ENCODE peak calls at places on chromosomes 5 and 9, in five cellular contexts. One of them, this sample, is unnamed.

GRCh38 chr5:181129601-181130000 is 1.4 kb downstream of the OR2V1 start:
- DNase-seq in heart left ventricle: no peak
- DNase-seq in HCT116: no peak
- DNase-seq in prostate gland: no peak
- DNase-seq in right lobe of liver: no peak
- DNase-seq in this sample: no peak

GRCh38 chr5:51227963-51228515 is 155.2 kb upstream of the ISL1 start:
- DNase-seq in heart left ventricle: no peak
- DNase-seq in right lobe of liver: no peak
- DNase-seq in prostate gland: no peak
- DNase-seq in HCT116: no peak
- DNase-seq in this sample: no peak

GRCh38 chr5:2203774-2204173 is 321.0 kb upstream of the IRX4 start:
- DNase-seq in prostate gland: no peak
- DNase-seq in heart left ventricle: no peak
- DNase-seq in right lobe of liver: no peak
- DNase-seq in HCT116: no peak
- DNase-seq in this sample: no peak

GRCh38 chr5:124439609-124440008 is 306.8 kb downstream of the ZNF608 start:
- DNase-seq in heart left ventricle: no peak
- DNase-seq in HCT116: no peak
- DNase-seq in prostate gland: no peak
- DNase-seq in right lobe of liver: no peak
- DNase-seq in this sample: no peak

GRCh38 chr9:91048739-91049138 is 247.1 kb downstream of the SYK start:
- DNase-seq in prostate gland: no peak
- DNase-seq in heart left ventricle: no peak
- DNase-seq in right lobe of liver: no peak
- DNase-seq in HCT116: no peak
- DNase-seq in this sample: no peak

GRCh38 chr5:138330813-138331448 is 673 bp downstream of the CDC25C start:
- DNase-seq in prostate gland: no peak
- DNase-seq in right lobe of liver: no peak
- DNase-seq in heart left ventricle: no peak
- DNase-seq in HCT116: no peak
- DNase-seq in this sample: no peak

GRCh38 chr5:127936439-127936972 is 147.1 kb upstream of the SLC12A2 start:
- DNase-seq in prostate gland: no peak
- DNase-seq in HCT116: no peak
- DNase-seq in right lobe of liver: no peak
- DNase-seq in heart left ventricle: no peak
- DNase-seq in this sample: no peak

GRCh38 chr5:174531782-174532191 is 192.6 kb upstream of the MSX2 start:
- DNase-seq in prostate gland: no peak
- DNase-seq in HCT116: no peak
- DNase-seq in heart left ventricle: no peak
- DNase-seq in right lobe of liver: no peak
- DNase-seq in this sample: no peak

GRCh38 chr9:5455181-5455580 is 4.8 kb downstream of the CD274 start:
- DNase-seq in prostate gland: no peak
- DNase-seq in HCT116: no peak
- DNase-seq in heart left ventricle: no peak
- DNase-seq in right lobe of liver: no peak
- DNase-seq in this sample: no peak

GRCh38 chr9:92669527-92669889 is 423 bp downstream of the IPPK start:
- DNase-seq in heart left ventricle: no peak
- DNase-seq in right lobe of liver: no peak
- DNase-seq in prostate gland: no peak
- DNase-seq in HCT116: no peak
- DNase-seq in this sample: no peak

GRCh38 chr5:177507165-177507564 is 2.5 kb downstream of the DOK3 start:
- DNase-seq in right lobe of liver: no peak
- DNase-seq in prostate gland: no peak
- DNase-seq in HCT116: no peak
- DNase-seq in heart left ventricle: no peak
- DNase-seq in this sample: no peak

GRCh38 chr5:125370486-125370885 is 624.0 kb upstream of the ZNF608 start:
- DNase-seq in right lobe of liver: no peak
- DNase-seq in HCT116: no peak
- DNase-seq in heart left ventricle: no peak
- DNase-seq in prostate gland: no peak
- DNase-seq in this sample: no peak

GRCh38 chr9:101536938-101537337 is 3.3 kb downstream of the RNF20 start:
- DNase-seq in prostate gland: no peak
- DNase-seq in right lobe of liver: no peak
- DNase-seq in HCT116: no peak
- DNase-seq in heart left ventricle: no peak
- DNase-seq in this sample: no peak

GRCh38 chr9:77176106-77176505 is 1.2 kb upstream of the VPS13A start:
- DNase-seq in right lobe of liver: no peak
- DNase-seq in HCT116: no peak
- DNase-seq in heart left ventricle: no peak
- DNase-seq in prostate gland: no peak
- DNase-seq in this sample: no peak

GRCh38 chr9:81595887-81596558 is 93.3 kb downstream of the TLE1 start:
- DNase-seq in prostate gland: no peak
- DNase-seq in right lobe of liver: no peak
- DNase-seq in HCT116: no peak
- DNase-seq in heart left ventricle: no peak
- DNase-seq in this sample: no peak
- TF ChIP-seq POLR2A in prostate gland: no peak
- TF ChIP-seq POLR2A in right lobe of liver: no peak
- TF ChIP-seq POLR2A in HCT116: no peak
- TF ChIP-seq POLR2A in heart left ventricle: no peak
- TF ChIP-seq POLR2A in this sample: no peak

DNA sequence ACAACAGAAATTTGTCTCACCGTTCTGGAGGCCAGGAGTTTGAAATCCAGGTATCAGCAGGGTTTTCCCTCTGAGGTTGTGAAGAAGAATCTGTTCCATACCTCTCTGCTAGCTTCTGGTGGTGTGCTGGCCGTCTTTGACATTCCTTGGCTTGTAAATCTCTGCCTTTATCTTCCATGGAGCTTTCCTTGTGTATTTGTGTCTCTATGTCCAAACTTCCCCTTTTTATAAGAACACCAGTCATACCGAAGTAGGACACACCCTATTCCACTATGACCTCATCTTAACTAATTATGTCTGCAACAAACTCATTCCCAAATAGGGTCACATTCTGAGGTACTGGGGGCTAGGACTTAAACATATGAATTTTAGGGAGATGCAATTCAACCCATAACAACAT is 38.3 kb downstream of the PRKACG start:
- DNase-seq in heart left ventricle: no peak
- DNase-seq in prostate gland: no peak
- DNase-seq in right lobe of liver: no peak
- DNase-seq in HCT116: no peak
- DNase-seq in this sample: no peak
- TF ChIP-seq POLR2A in heart left ventricle: peak
- TF ChIP-seq POLR2A in prostate gland: no peak
- TF ChIP-seq POLR2A in right lobe of liver: no peak
- TF ChIP-seq POLR2A in HCT116: no peak
- TF ChIP-seq POLR2A in this sample: no peak

GRCh38 chr5:115336201-115336720 is 39.8 kb upstream of the CCDC112 start:
- DNase-seq in HCT116: no peak
- DNase-seq in heart left ventricle: no peak
- DNase-seq in prostate gland: no peak
- DNase-seq in right lobe of liver: no peak
- DNase-seq in this sample: no peak

GRCh38 chr5:115333164-115333563 is 36.7 kb upstream of the CCDC112 start:
- DNase-seq in right lobe of liver: no peak
- DNase-seq in heart left ventricle: no peak
- DNase-seq in prostate gland: no peak
- DNase-seq in HCT116: no peak
- DNase-seq in this sample: no peak

GRCh38 chr5:115342593-115343377 is 46.3 kb upstream of the CCDC112 start:
- DNase-seq in prostate gland: no peak
- DNase-seq in right lobe of liver: no peak
- DNase-seq in heart left ventricle: no peak
- DNase-seq in HCT116: no peak
- DNase-seq in this sample: no peak

GRCh38 chr5:115336964-115337363 is 40.5 kb upstream of the CCDC112 start:
- DNase-seq in heart left ventricle: no peak
- DNase-seq in HCT116: no peak
- DNase-seq in right lobe of liver: no peak
- DNase-seq in prostate gland: no peak
- DNase-seq in this sample: no peak

GRCh38 chr5:115337882-115338281 is 41.4 kb upstream of the CCDC112 start:
- DNase-seq in prostate gland: no peak
- DNase-seq in heart left ventricle: no peak
- DNase-seq in right lobe of liver: no peak
- DNase-seq in HCT116: no peak
- DNase-seq in this sample: no peak
- TF ChIP-seq POLR2A in prostate gland: no peak
- TF ChIP-seq POLR2A in heart left ventricle: no peak
- TF ChIP-seq POLR2A in right lobe of liver: no peak
- TF ChIP-seq POLR2A in HCT116: no peak
- TF ChIP-seq POLR2A in this sample: no peak

DNA sequence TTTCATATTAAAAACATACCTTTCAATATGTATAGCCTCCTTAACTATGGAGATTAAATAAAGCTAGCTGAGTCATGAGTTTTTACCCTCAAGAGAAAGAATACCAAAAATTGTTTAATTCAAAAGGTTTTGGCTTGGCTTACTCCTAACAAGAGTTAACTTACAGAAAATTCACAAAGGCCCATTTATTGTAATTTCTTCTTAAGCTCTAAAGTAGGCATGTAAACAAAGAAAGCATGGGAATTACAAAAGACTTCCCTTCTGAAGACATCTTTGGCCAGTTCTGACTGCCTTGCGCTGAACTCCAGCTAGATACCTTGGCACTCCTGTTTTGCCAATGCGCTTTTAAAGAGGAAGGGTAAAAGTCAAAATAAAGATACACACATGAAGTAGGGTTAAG is 28.2 kb downstream of the PUM3 start:
- DNase-seq in right lobe of liver: no peak
- DNase-seq in heart left ventricle: no peak
- DNase-seq in HCT116: no peak
- DNase-seq in prostate gland: no peak
- DNase-seq in this sample: no peak
- TF ChIP-seq POLR2A in right lobe of liver: no peak
- TF ChIP-seq POLR2A in heart left ventricle: no peak
- TF ChIP-seq POLR2A in HCT116: no peak
- TF ChIP-seq POLR2A in prostate gland: no peak
- TF ChIP-seq POLR2A in this sample: no peak

GRCh38 chr9:95049761-95050160 is 267.7 kb downstream of the FANCC start:
- DNase-seq in heart left ventricle: no peak
- DNase-seq in HCT116: no peak
- DNase-seq in prostate gland: no peak
- DNase-seq in right lobe of liver: no peak
- DNase-seq in this sample: no peak

GRCh38 chr9:95044731-95045508 is 272.6 kb downstream of the FANCC start:
- DNase-seq in HCT116: no peak
- DNase-seq in heart left ventricle: no peak
- DNase-seq in right lobe of liver: no peak
- DNase-seq in prostate gland: peak
- DNase-seq in this sample: no peak

GRCh38 chr9:95045751-95046150 is 271.8 kb downstream of the FANCC start:
- DNase-seq in right lobe of liver: no peak
- DNase-seq in heart left ventricle: no peak
- DNase-seq in HCT116: no peak
- DNase-seq in prostate gland: peak
- DNase-seq in this sample: no peak

GRCh38 chr9:95047452-95048224 is 269.9 kb downstream of the FANCC start:
- DNase-seq in right lobe of liver: no peak
- DNase-seq in prostate gland: no peak
- DNase-seq in heart left ventricle: no peak
- DNase-seq in HCT116: no peak
- DNase-seq in this sample: no peak

GRCh38 chr9:95048225-95049087 is 269.1 kb downstream of the FANCC start:
- DNase-seq in right lobe of liver: peak
- DNase-seq in HCT116: no peak
- DNase-seq in heart left ventricle: peak
- DNase-seq in prostate gland: peak
- DNase-seq in this sample: peak
- TF ChIP-seq POLR2A in right lobe of liver: peak
- TF ChIP-seq POLR2A in HCT116: no peak
- TF ChIP-seq POLR2A in heart left ventricle: peak
- TF ChIP-seq POLR2A in prostate gland: peak
- TF ChIP-seq POLR2A in this sample: no peak

GRCh38 chr9:119195521-119195920 is 173.7 kb downstream of the BRINP1 start:
- DNase-seq in right lobe of liver: no peak
- DNase-seq in prostate gland: no peak
- DNase-seq in heart left ventricle: no peak
- DNase-seq in HCT116: no peak
- DNase-seq in this sample: no peak
- TF ChIP-seq POLR2A in right lobe of liver: no peak
- TF ChIP-seq POLR2A in prostate gland: no peak
- TF ChIP-seq POLR2A in heart left ventricle: no peak
- TF ChIP-seq POLR2A in HCT116: no peak
- TF ChIP-seq POLR2A in this sample: no peak

GRCh38 chr5:56270568-56271392 is 37.6 kb upstream of the ANKRD55 start:
- DNase-seq in HCT116: peak
- DNase-seq in heart left ventricle: peak
- DNase-seq in prostate gland: peak
- DNase-seq in right lobe of liver: peak
- DNase-seq in this sample: peak
- TF ChIP-seq POLR2A in HCT116: no peak
- TF ChIP-seq POLR2A in heart left ventricle: no peak
- TF ChIP-seq POLR2A in prostate gland: no peak
- TF ChIP-seq POLR2A in right lobe of liver: no peak
- TF ChIP-seq POLR2A in this sample: no peak